ENCODE peak calls at places on chromosomes 7 and 10, in seven cellular contexts. One of them, this sample, is unnamed.

GRCh38 chr7:388461-388960 is 98.5 kb downstream of the FOXL3 start:
- DNase-seq in gastrocnemius medialis: no peak
- DNase-seq in thoracic aorta: no peak
- DNase-seq in colonic mucosa: peak
- DNase-seq in hepatocyte: no peak
- DNase-seq in right atrium auricular region: no peak
- DNase-seq in adrenal gland: no peak
- DNase-seq in this sample: peak

GRCh38 chr10:43137701-43137970 is 609 bp upstream of the CSGALNACT2 start:
- DNase-seq in gastrocnemius medialis: no peak
- DNase-seq in thoracic aorta: no peak
- DNase-seq in colonic mucosa: peak
- DNase-seq in hepatocyte: peak
- DNase-seq in right atrium auricular region: peak
- DNase-seq in adrenal gland: peak
- DNase-seq in this sample: peak

GRCh38 chr10:24349379-24350110 is 140.6 kb downstream of the KIAA1217 start:
- DNase-seq in gastrocnemius medialis: no peak
- DNase-seq in thoracic aorta: no peak
- DNase-seq in colonic mucosa: no peak
- DNase-seq in hepatocyte: no peak
- DNase-seq in right atrium auricular region: no peak
- DNase-seq in adrenal gland: no peak
- DNase-seq in this sample: no peak

GRCh38 chr7:141203177-141203576 is 129.3 kb downstream of the TMEM178B start:
- DNase-seq in gastrocnemius medialis: no peak
- DNase-seq in thoracic aorta: no peak
- DNase-seq in colonic mucosa: no peak
- DNase-seq in hepatocyte: no peak
- DNase-seq in right atrium auricular region: no peak
- DNase-seq in adrenal gland: no peak
- DNase-seq in this sample: no peak

GRCh38 chr7:116641551-116642153 is 30.3 kb upstream of the MET start:
- DNase-seq in gastrocnemius medialis: no peak
- DNase-seq in thoracic aorta: no peak
- DNase-seq in colonic mucosa: no peak
- DNase-seq in hepatocyte: no peak
- DNase-seq in right atrium auricular region: no peak
- DNase-seq in adrenal gland: no peak
- DNase-seq in this sample: no peak

GRCh38 chr7:81846398-81846797 is 76.6 kb upstream of the HGF start:
- DNase-seq in gastrocnemius medialis: peak
- DNase-seq in thoracic aorta: no peak
- DNase-seq in colonic mucosa: no peak
- DNase-seq in hepatocyte: peak
- DNase-seq in right atrium auricular region: no peak
- DNase-seq in adrenal gland: peak
- DNase-seq in this sample: no peak

GRCh38 chr7:8714791-8715190 is 281.4 kb downstream of the NXPH1 start:
- DNase-seq in gastrocnemius medialis: no peak
- DNase-seq in thoracic aorta: no peak
- DNase-seq in colonic mucosa: no peak
- DNase-seq in hepatocyte: no peak
- DNase-seq in right atrium auricular region: no peak
- DNase-seq in adrenal gland: peak
- DNase-seq in this sample: no peak

GRCh38 chr7:486216-486743 is 33.4 kb downstream of the PDGFA start:
- DNase-seq in gastrocnemius medialis: no peak
- DNase-seq in thoracic aorta: no peak
- DNase-seq in colonic mucosa: no peak
- DNase-seq in hepatocyte: no peak
- DNase-seq in right atrium auricular region: no peak
- DNase-seq in adrenal gland: no peak
- DNase-seq in this sample: no peak

GRCh38 chr7:85001493-85002345 is 185.1 kb downstream of the SEMA3D start:
- DNase-seq in gastrocnemius medialis: no peak
- DNase-seq in thoracic aorta: no peak
- DNase-seq in colonic mucosa: no peak
- DNase-seq in hepatocyte: no peak
- DNase-seq in right atrium auricular region: no peak
- DNase-seq in adrenal gland: no peak
- DNase-seq in this sample: no peak

GRCh38 chr10:85603167-85603940 is 763.2 kb downstream of the GRID1 start:
- DNase-seq in gastrocnemius medialis: no peak
- DNase-seq in thoracic aorta: no peak
- DNase-seq in colonic mucosa: peak
- DNase-seq in hepatocyte: peak
- DNase-seq in right atrium auricular region: peak
- DNase-seq in adrenal gland: no peak
- DNase-seq in this sample: peak

GRCh38 chr7:985915-986741 is 3.1 kb downstream of the CYP2W1 start:
- DNase-seq in gastrocnemius medialis: no peak
- DNase-seq in thoracic aorta: no peak
- DNase-seq in colonic mucosa: no peak
- DNase-seq in hepatocyte: no peak
- DNase-seq in right atrium auricular region: no peak
- DNase-seq in adrenal gland: peak
- DNase-seq in this sample: no peak

GRCh38 chr7:39587393-39587792 is 21.2 kb downstream of the YAE1 start:
- DNase-seq in gastrocnemius medialis: no peak
- DNase-seq in thoracic aorta: no peak
- DNase-seq in colonic mucosa: no peak
- DNase-seq in hepatocyte: no peak
- DNase-seq in right atrium auricular region: no peak
- DNase-seq in adrenal gland: no peak
- DNase-seq in this sample: no peak

GRCh38 chr10:97991875-97992274 is 38.5 kb downstream of the CRTAC1 start:
- DNase-seq in gastrocnemius medialis: no peak
- DNase-seq in thoracic aorta: no peak
- DNase-seq in colonic mucosa: no peak
- DNase-seq in hepatocyte: peak
- DNase-seq in right atrium auricular region: no peak
- DNase-seq in adrenal gland: peak
- DNase-seq in this sample: peak

GRCh38 chr10:125217986-125218675 is 57.8 kb upstream of the CTBP2 start:
- DNase-seq in gastrocnemius medialis: no peak
- DNase-seq in thoracic aorta: no peak
- DNase-seq in colonic mucosa: no peak
- DNase-seq in hepatocyte: no peak
- DNase-seq in right atrium auricular region: no peak
- DNase-seq in adrenal gland: no peak
- DNase-seq in this sample: peak

GRCh38 chr10:119253433-119254174 is 46.2 kb downstream of the GRK5 start:
- DNase-seq in gastrocnemius medialis: peak
- DNase-seq in thoracic aorta: peak
- DNase-seq in colonic mucosa: peak
- DNase-seq in hepatocyte: peak
- DNase-seq in right atrium auricular region: peak
- DNase-seq in adrenal gland: peak
- DNase-seq in this sample: peak

GRCh38 chr10:119256030-119256429 is 48.7 kb downstream of the GRK5 start:
- DNase-seq in gastrocnemius medialis: no peak
- DNase-seq in thoracic aorta: no peak
- DNase-seq in colonic mucosa: no peak
- DNase-seq in hepatocyte: no peak
- DNase-seq in right atrium auricular region: no peak
- DNase-seq in adrenal gland: no peak
- DNase-seq in this sample: peak

GRCh38 chr10:119252051-119252465 is 44.7 kb downstream of the GRK5 start:
- DNase-seq in gastrocnemius medialis: no peak
- DNase-seq in thoracic aorta: no peak
- DNase-seq in colonic mucosa: no peak
- DNase-seq in hepatocyte: no peak
- DNase-seq in right atrium auricular region: no peak
- DNase-seq in adrenal gland: no peak
- DNase-seq in this sample: no peak

GRCh38 chr10:119252470-119253151 is 45.2 kb downstream of the GRK5 start:
- DNase-seq in gastrocnemius medialis: no peak
- DNase-seq in thoracic aorta: no peak
- DNase-seq in colonic mucosa: no peak
- DNase-seq in hepatocyte: no peak
- DNase-seq in right atrium auricular region: no peak
- DNase-seq in adrenal gland: no peak
- DNase-seq in this sample: no peak

DNA sequence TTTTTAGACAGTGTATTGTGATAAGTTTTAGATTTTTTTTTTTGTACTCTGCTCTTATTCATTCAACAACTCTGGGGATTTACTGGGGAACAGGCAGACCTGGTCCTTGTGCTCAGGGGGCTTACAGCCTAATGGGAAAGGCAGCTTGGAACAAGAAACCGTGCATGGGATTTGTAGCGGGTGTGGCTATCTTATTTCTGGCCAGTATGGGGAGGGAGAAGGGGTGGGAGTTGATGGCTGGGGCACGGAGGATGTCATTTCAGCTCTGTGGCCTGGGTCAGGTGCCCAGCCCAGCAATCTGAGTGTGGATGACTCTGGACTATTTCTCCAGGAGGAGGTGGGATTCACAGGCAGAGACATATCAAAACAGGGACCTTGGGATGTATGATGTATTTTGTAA is 47.0 kb downstream of the GRK5 start:
- DNase-seq in gastrocnemius medialis: no peak
- DNase-seq in thoracic aorta: no peak
- DNase-seq in colonic mucosa: no peak
- DNase-seq in hepatocyte: no peak
- DNase-seq in right atrium auricular region: no peak
- DNase-seq in adrenal gland: no peak
- DNase-seq in this sample: no peak
- H3K27ac ChIP-seq in gastrocnemius medialis: peak
- H3K27ac ChIP-seq in thoracic aorta: peak
- H3K27ac ChIP-seq in colonic mucosa: peak
- H3K27ac ChIP-seq in hepatocyte: peak
- H3K27ac ChIP-seq in right atrium auricular region: peak
- H3K27ac ChIP-seq in adrenal gland: peak
- H3K27ac ChIP-seq in this sample: no peak

DNA sequence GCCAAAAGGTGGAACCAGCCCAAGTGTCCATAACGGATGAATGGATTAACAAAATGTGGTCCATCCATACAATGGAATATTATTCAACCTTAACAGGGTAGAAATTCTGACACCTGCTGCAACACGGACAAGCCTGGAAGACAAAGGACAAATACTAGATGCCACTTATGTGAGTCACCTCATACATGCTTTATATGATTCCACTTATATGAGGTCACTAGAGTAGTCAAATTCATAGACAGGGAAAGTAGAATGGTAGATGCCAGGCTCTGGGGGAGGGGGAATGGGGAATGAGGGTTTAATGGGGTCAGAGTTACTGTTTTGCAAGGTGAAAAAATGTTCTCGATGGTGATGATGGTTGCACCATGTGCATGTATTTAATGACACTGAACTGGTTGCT is 34.0 kb upstream of the CYTH3 start:
- DNase-seq in gastrocnemius medialis: no peak
- DNase-seq in thoracic aorta: no peak
- DNase-seq in colonic mucosa: no peak
- DNase-seq in hepatocyte: no peak
- DNase-seq in right atrium auricular region: no peak
- DNase-seq in adrenal gland: no peak
- DNase-seq in this sample: no peak
- H3K27ac ChIP-seq in gastrocnemius medialis: no peak
- H3K27ac ChIP-seq in thoracic aorta: no peak
- H3K27ac ChIP-seq in colonic mucosa: no peak
- H3K27ac ChIP-seq in hepatocyte: no peak
- H3K27ac ChIP-seq in right atrium auricular region: no peak
- H3K27ac ChIP-seq in adrenal gland: no peak
- H3K27ac ChIP-seq in this sample: no peak

GRCh38 chr7:5693529-5693928 is 87.9 kb downstream of the RNF216 start:
- DNase-seq in gastrocnemius medialis: no peak
- DNase-seq in thoracic aorta: no peak
- DNase-seq in colonic mucosa: no peak
- DNase-seq in hepatocyte: no peak
- DNase-seq in right atrium auricular region: no peak
- DNase-seq in adrenal gland: no peak
- DNase-seq in this sample: no peak
- H3K27ac ChIP-seq in gastrocnemius medialis: peak
- H3K27ac ChIP-seq in thoracic aorta: peak
- H3K27ac ChIP-seq in colonic mucosa: peak
- H3K27ac ChIP-seq in hepatocyte: peak
- H3K27ac ChIP-seq in right atrium auricular region: peak
- H3K27ac ChIP-seq in adrenal gland: peak
- H3K27ac ChIP-seq in this sample: peak

GRCh38 chr10:103666751-103667150 is 173.2 kb downstream of the NEURL1 start:
- DNase-seq in gastrocnemius medialis: no peak
- DNase-seq in thoracic aorta: no peak
- DNase-seq in colonic mucosa: no peak
- DNase-seq in hepatocyte: no peak
- DNase-seq in right atrium auricular region: no peak
- DNase-seq in adrenal gland: no peak
- DNase-seq in this sample: no peak

GRCh38 chr10:103667390-103667789 is 173.9 kb downstream of the NEURL1 start:
- DNase-seq in gastrocnemius medialis: no peak
- DNase-seq in thoracic aorta: no peak
- DNase-seq in colonic mucosa: no peak
- DNase-seq in hepatocyte: no peak
- DNase-seq in right atrium auricular region: no peak
- DNase-seq in adrenal gland: peak
- DNase-seq in this sample: peak

GRCh38 chr10:103663802-103664201 is 170.3 kb downstream of the NEURL1 start:
- DNase-seq in gastrocnemius medialis: peak
- DNase-seq in thoracic aorta: no peak
- DNase-seq in colonic mucosa: no peak
- DNase-seq in hepatocyte: no peak
- DNase-seq in right atrium auricular region: no peak
- DNase-seq in adrenal gland: no peak
- DNase-seq in this sample: no peak

GRCh38 chr10:103665439-103665838 is 171.9 kb downstream of the NEURL1 start:
- DNase-seq in gastrocnemius medialis: peak
- DNase-seq in thoracic aorta: no peak
- DNase-seq in colonic mucosa: no peak
- DNase-seq in hepatocyte: no peak
- DNase-seq in right atrium auricular region: no peak
- DNase-seq in adrenal gland: peak
- DNase-seq in this sample: no peak

GRCh38 chr10:103666109-103666508 is 172.6 kb downstream of the NEURL1 start:
- DNase-seq in gastrocnemius medialis: no peak
- DNase-seq in thoracic aorta: no peak
- DNase-seq in colonic mucosa: peak
- DNase-seq in hepatocyte: no peak
- DNase-seq in right atrium auricular region: no peak
- DNase-seq in adrenal gland: peak
- DNase-seq in this sample: peak
- H3K27ac ChIP-seq in gastrocnemius medialis: no peak
- H3K27ac ChIP-seq in thoracic aorta: no peak
- H3K27ac ChIP-seq in colonic mucosa: no peak
- H3K27ac ChIP-seq in hepatocyte: no peak
- H3K27ac ChIP-seq in right atrium auricular region: no peak
- H3K27ac ChIP-seq in adrenal gland: peak
- H3K27ac ChIP-seq in this sample: no peak

GRCh38 chr7:15370441-15370840 is 191.4 kb downstream of the AGMO start:
- DNase-seq in gastrocnemius medialis: no peak
- DNase-seq in thoracic aorta: no peak
- DNase-seq in colonic mucosa: no peak
- DNase-seq in hepatocyte: no peak
- DNase-seq in right atrium auricular region: no peak
- DNase-seq in adrenal gland: no peak
- DNase-seq in this sample: no peak
- H3K27ac ChIP-seq in gastrocnemius medialis: no peak
- H3K27ac ChIP-seq in thoracic aorta: no peak
- H3K27ac ChIP-seq in colonic mucosa: no peak
- H3K27ac ChIP-seq in hepatocyte: no peak
- H3K27ac ChIP-seq in right atrium auricular region: no peak
- H3K27ac ChIP-seq in adrenal gland: no peak
- H3K27ac ChIP-seq in this sample: no peak

GRCh38 chr10:4683137-4683536 is 142.9 kb upstream of the AKR1E2 start:
- DNase-seq in gastrocnemius medialis: no peak
- DNase-seq in thoracic aorta: no peak
- DNase-seq in colonic mucosa: no peak
- DNase-seq in hepatocyte: no peak
- DNase-seq in right atrium auricular region: no peak
- DNase-seq in adrenal gland: no peak
- DNase-seq in this sample: no peak
- H3K27ac ChIP-seq in gastrocnemius medialis: no peak
- H3K27ac ChIP-seq in thoracic aorta: no peak
- H3K27ac ChIP-seq in colonic mucosa: no peak
- H3K27ac ChIP-seq in hepatocyte: no peak
- H3K27ac ChIP-seq in right atrium auricular region: no peak
- H3K27ac ChIP-seq in adrenal gland: no peak
- H3K27ac ChIP-seq in this sample: no peak

This sample was measured in endodermal cell.